ENCODE peak calls at places on chromosomes 6 and 20, in seven cellular contexts. H, J, R, O, K, V and S are unnamed samples.
A peak's percentile ranks its signal among the peaks of the same experiment; 100 is the strongest.

GRCh38 chr20:45833883-45834796 is 541 bp downstream of the SNX21 start:
- DNase-seq in H (peak; percentile 89), J (peak; percentile 55), R (peak; percentile 57), O (peak; percentile 62), K (peak; percentile 94), V (peak; percentile 73), S (peak; percentile 51)

GRCh38 chr20:235891-236290 is 8.8 kb downstream of the DEFB129 start:
- DNase-seq in H (no peak), J (no peak), R (no peak), O (no peak), K (no peak), V (peak; percentile 23), S (no peak)

GRCh38 chr6:134299236-134299635 is 18.7 kb downstream of the SGK1 start:
- DNase-seq in H (no peak), J (peak; percentile 19), R (peak; percentile 43), O (no peak), K (no peak), V (peak; percentile 90), S (peak; percentile 61)

GRCh38 chr6:83220121-83220520 is 27.0 kb downstream of the RWDD2A start:
- DNase-seq in H (no peak), J (no peak), R (no peak), O (no peak), K (no peak), V (no peak), S (no peak)

GRCh38 chr20:14716251-14716650 is 378.8 kb upstream of the FLRT3 start:
- DNase-seq in H (no peak), J (no peak), R (no peak), O (no peak), K (no peak), V (no peak), S (no peak)

GRCh38 chr6:30169658-30170614 is 6.6 kb downstream of the TRIM15 start:
- DNase-seq in H (no peak), J (no peak), R (no peak), O (no peak), K (no peak), V (peak; percentile 63), S (peak; percentile 57)

GRCh38 chr6:7731289-7731688 is 5.4 kb downstream of the BMP6 start:
- DNase-seq in H (no peak), J (no peak), R (no peak), O (no peak), K (no peak), V (no peak), S (no peak)

GRCh38 chr6:38499046-38499445 is 140.7 kb downstream of the BTBD9 start:
- DNase-seq in H (no peak), J (no peak), R (no peak), O (no peak), K (no peak), V (no peak), S (no peak)

GRCh38 chr6:108589244-108589730 is 28.6 kb downstream of the FOXO3 start:
- DNase-seq in H (peak; percentile 79), J (peak; percentile 54), R (peak; percentile 72), O (peak; percentile 67), K (peak; percentile 68), V (peak; percentile 82), S (peak; percentile 88)

GRCh38 chr6:501891-502601 is 110.5 kb downstream of the IRF4 start:
- DNase-seq in H (no peak), J (no peak), R (no peak), O (no peak), K (peak; percentile 72), V (peak; percentile 15), S (peak; percentile 64)

GRCh38 chr20:13422637-13423036 is 201.6 kb downstream of the ISM1 start:
- DNase-seq in H (no peak), J (no peak), R (no peak), O (no peak), K (no peak), V (no peak), S (no peak)

GRCh38 chr20:59775221-59776055 is 158.0 kb downstream of the SYCP2 start:
- DNase-seq in H (no peak), J (no peak), R (no peak), O (no peak), K (peak; percentile 18), V (no peak), S (no peak)

GRCh38 chr20:34095825-34096224 is 16.2 kb downstream of the EIF2S2 start:
- DNase-seq in H (no peak), J (no peak), R (no peak), O (no peak), K (no peak), V (no peak), S (no peak)

GRCh38 chr6:43253401-43253800 is 10.1 kb downstream of the TTBK1 start:
- DNase-seq in H (no peak), J (no peak), R (no peak), O (no peak), K (peak; percentile 70), V (no peak), S (no peak)

GRCh38 chr20:2468581-2469407 is 1.8 kb downstream of the SNRPB start:
- DNase-seq in H (no peak), J (no peak), R (no peak), O (no peak), K (no peak), V (peak; percentile 23), S (no peak)

GRCh38 chr6:85866373-85866740 is 223.7 kb upstream of the SYNCRIP start:
- DNase-seq in H (no peak), J (no peak), R (no peak), O (no peak), K (no peak), V (peak; percentile 62), S (peak; percentile 2)

GRCh38 chr20:53752971-53753879 is 159.6 kb upstream of the ZNF217 start:
- DNase-seq in H (no peak), J (no peak), R (no peak), O (no peak), K (no peak), V (no peak), S (peak; percentile 84)

GRCh38 chr6:9025796-9026195 is 590.5 kb upstream of the SLC35B3 start:
- DNase-seq in H (no peak), J (no peak), R (no peak), O (no peak), K (no peak), V (no peak), S (no peak)

GRCh38 chr20:41833739-41834138 is 215.6 kb upstream of the CHD6 start:
- DNase-seq in H (no peak), J (no peak), R (no peak), O (no peak), K (no peak), V (no peak), S (no peak)

GRCh38 chr6:14598017-14598864 is 480.7 kb downstream of the CD83 start:
- DNase-seq in H (no peak), J (no peak), R (no peak), O (no peak), K (no peak), V (no peak), S (no peak)

GRCh38 chr6:37059344-37060194 is 54.1 kb downstream of the FGD2 start:
- DNase-seq in H (peak; percentile 70), J (no peak), R (peak; percentile 30), O (no peak), K (no peak), V (peak; percentile 95), S (peak; percentile 95)

GRCh38 chr6:88238065-88238464 is 71.9 kb upstream of the CNR1 start:
- DNase-seq in H (no peak), J (no peak), R (no peak), O (no peak), K (no peak), V (no peak), S (peak; percentile 19)

GRCh38 chr6:163264662-163265035 is 149.9 kb upstream of the QKI start:
- DNase-seq in H (no peak), J (peak; percentile 67), R (peak; percentile 67), O (no peak), K (no peak), V (no peak), S (no peak)

GRCh38 chr6:163261361-163261760 is 153.2 kb upstream of the QKI start:
- DNase-seq in H (no peak), J (no peak), R (no peak), O (no peak), K (no peak), V (no peak), S (no peak)

GRCh38 chr6:163263196-163263595 is 151.3 kb upstream of the QKI start:
- DNase-seq in H (no peak), J (no peak), R (no peak), O (peak; percentile 30), K (no peak), V (no peak), S (no peak)

GRCh38 chr6:163262080-163262479 is 152.4 kb upstream of the QKI start:
- DNase-seq in H (no peak), J (no peak), R (no peak), O (no peak), K (no peak), V (no peak), S (no peak)

GRCh38 chr6:163263998-163264661 is 150.4 kb upstream of the QKI start:
- DNase-seq in H (peak; percentile 59), J (peak; percentile 70), R (peak; percentile 78), O (no peak), K (no peak), V (no peak), S (no peak)
- H3K4me1 ChIP-seq in H (peaks cover 14% of the 10 kb centered on the region), J (peaks cover 12% of the 10 kb centered on the region), R (peaks cover 22% of the 10 kb centered on the region), O (peaks cover 24% of the 10 kb centered on the region), K (peaks cover 12% of the 10 kb centered on the region), V (no peaks in the 10 kb centered on the region), S (no peaks in the 10 kb centered on the region)

GRCh38 chr20:48817367-48818030 is 10.3 kb downstream of the PREX1 start:
- DNase-seq in H (no peak), J (no peak), R (no peak), O (no peak), K (no peak), V (no peak), S (no peak)
- H3K4me1 ChIP-seq in H (peaks cover 23% of the 10 kb centered on the region), J (no peaks in the 10 kb centered on the region), R (no peaks in the 10 kb centered on the region), O (peaks cover 10% of the 10 kb centered on the region), K (peaks cover 60% of the 10 kb centered on the region), V (no peaks in the 10 kb centered on the region), S (no peaks in the 10 kb centered on the region)

GRCh38 chr20:31673943-31674463 is 36.3 kb downstream of the COX4I2 start:
- DNase-seq in H (no peak), J (no peak), R (no peak), O (no peak), K (no peak), V (no peak), S (no peak)

GRCh38 chr20:31674895-31675827 is 37.4 kb downstream of the COX4I2 start:
- DNase-seq in H (peak; percentile 79), J (no peak), R (no peak), O (no peak), K (no peak), V (peak; percentile 75), S (peak; percentile 78)

GRCh38 chr20:31676534-31677030 is 38.9 kb downstream of the COX4I2 start:
- DNase-seq in H (no peak), J (no peak), R (no peak), O (no peak), K (no peak), V (no peak), S (no peak)

GRCh38 chr20:31677553-31678260 is 40.0 kb downstream of the COX4I2 start:
- DNase-seq in H (no peak), J (no peak), R (no peak), O (no peak), K (no peak), V (no peak), S (no peak)

GRCh38 chr20:31675828-31676533 is 38.3 kb downstream of the COX4I2 start:
- DNase-seq in H (no peak), J (no peak), R (no peak), O (no peak), K (no peak), V (no peak), S (peak; percentile 71)
- H3K4me1 ChIP-seq in H (peaks cover 98% of the 10 kb centered on the region), J (peaks cover 36% of the 10 kb centered on the region), R (peaks cover 86% of the 10 kb centered on the region), O (peaks cover 84% of the 10 kb centered on the region), K (peaks cover 100% of the 10 kb centered on the region), V (peaks cover 30% of the 10 kb centered on the region), S (peaks cover 21% of the 10 kb centered on the region)

GRCh38 chr6:84330325-84330724 is 102.9 kb upstream of the CEP162 start:
- DNase-seq in H (no peak), J (no peak), R (no peak), O (no peak), K (no peak), V (no peak), S (no peak)
- H3K4me1 ChIP-seq in H (no peaks in the 10 kb centered on the region), J (no peaks in the 10 kb centered on the region), R (no peaks in the 10 kb centered on the region), O (no peaks in the 10 kb centered on the region), K (no peaks in the 10 kb centered on the region), V (no peaks in the 10 kb centered on the region), S (no peaks in the 10 kb centered on the region)